ENCODE peak calls at places on chromosomes 1 and 21, in nine cellular contexts. Z is KG1; J is cerebellar cortex; H is progenitor cell of endocrine pancreas; D is NCI-H1417; L is AG08395; S is stimulated activated CD4-positive, alpha-beta T cell treated with anti-CD3 and anti-CD28 coated beads, Interleukin-12 subunit alpha, Interleukin-12 subunit beta, amount 100 ng/mL, for 48 hours; K is activated T-cell treated with anti-CD3 and anti-CD28 coated beads, Interleukin-2, amount 50 U/mL, for 24 hours; G is NCI-H460. P is an unnamed sample.

GRCh38 chr21:38478782-38479181 is 19.5 kb downstream of the ERG start:
- DNase-seq in Z (no peak), J (no peak), H (no peak), D (no peak), L (no peak), S (peak; percentile 2), K (no peak), G (no peak), P (no peak)

GRCh38 chr1:63407002-63407401 is 39.6 kb downstream of the ALG6 start:
- DNase-seq in Z (no peak), J (no peak), H (no peak), D (no peak), L (no peak), S (no peak), K (no peak), G (no peak), P (no peak)

GRCh38 chr1:32775640-32776337 is 41.4 kb downstream of the YARS1 start:
- DNase-seq in Z (no peak), J (no peak), H (no peak), D (peak; percentile 41), L (peak; percentile 73), S (no peak), K (no peak), G (no peak), P (no peak)

GRCh38 chr1:8836228-8836627 is 18.8 kb upstream of the RERE start:
- DNase-seq in Z (no peak), J (no peak), H (no peak), D (no peak), L (peak; percentile 49), S (no peak), K (no peak), G (no peak), P (no peak)

GRCh38 chr1:20398744-20399143 is 87.3 kb downstream of the CAMK2N1 start:
- DNase-seq in Z (no peak), J (no peak), H (no peak), D (no peak), L (no peak), S (no peak), K (no peak), G (no peak), P (no peak)

GRCh38 chr1:205108464-205108863 is 13.3 kb downstream of the RBBP5 start:
- DNase-seq in Z (no peak), J (no peak), H (no peak), D (no peak), L (no peak), S (no peak), K (no peak), G (no peak), P (no peak)

GRCh38 chr1:224054611-224055010 is 59.3 kb upstream of the FBXO28 start:
- DNase-seq in Z (no peak), J (no peak), H (no peak), D (no peak), L (no peak), S (no peak), K (no peak), G (no peak), P (no peak)

GRCh38 chr1:151501474-151501873 is 9.7 kb upstream of the CGN start:
- DNase-seq in Z (no peak), J (no peak), H (no peak), D (no peak), L (no peak), S (no peak), K (no peak), G (no peak), P (no peak)

GRCh38 chr1:155978325-155978972 is at the start of gene ARHGEF2:
- DNase-seq in Z (peak; percentile 88), J (peak; percentile 77), H (peak; percentile 46), D (peak; percentile 72), L (peak; percentile 64), S (peak; percentile 77), K (peak; percentile 87), G (peak; percentile 77), P (peak; percentile 19)

P was measured in DMS79.